ENCODE peak calls at places on chromosome 3, in ten cellular contexts. M is KG1, R is nephron progenitor cell, Y is adrenal gland, K is neural progenitor cell, C is HFF-Myc, B is NCI-H1092 treated with DMSO at 0.1 percent for 48 hours, T is left ventricle myocardium inferior, P is PC-3, Q is HuH-7.5. A is an unnamed sample.

GRCh38 chr3:127417709-127418559 is 130.1 kb upstream of the PRR20G start:
- DNase-seq in M (no peak), R (no peak), Y (no peak), K (no peak), C (no peak), B (no peak), T (peak), P (no peak), Q (no peak), A (no peak)

GRCh38 chr3:189822726-189823125 is 191.5 kb downstream of the TP63 start:
- DNase-seq in M (no peak), R (no peak), Y (no peak), K (no peak), C (no peak), B (no peak), T (no peak), P (no peak), Q (no peak), A (no peak)

GRCh38 chr3:55333923-55334322 is 153.2 kb downstream of the WNT5A start:
- DNase-seq in M (no peak), R (no peak), Y (no peak), K (no peak), C (no peak), B (no peak), T (no peak), P (no peak), Q (no peak), A (no peak)

GRCh38 chr3:21839592-21839991 is 88.6 kb upstream of the ZNF385D start:
- DNase-seq in M (no peak), R (peak), Y (no peak), K (no peak), C (peak), B (no peak), T (peak), P (peak), Q (no peak), A (no peak)

GRCh38 chr3:34419801-34420200 is 621.4 kb downstream of the PDCD6IP start:
- DNase-seq in M (no peak), R (peak), Y (no peak), K (peak), C (no peak), B (no peak), T (no peak), P (no peak), Q (no peak), A (no peak)

GRCh38 chr3:128555098-128555825 is 62.3 kb upstream of the GATA2 start:
- DNase-seq in M (no peak), R (no peak), Y (peak), K (peak), C (no peak), B (no peak), T (peak), P (no peak), Q (no peak), A (peak)

GRCh38 chr3:133464573-133464972 is 64.7 kb downstream of the BFSP2 start:
- DNase-seq in M (no peak), R (no peak), Y (no peak), K (peak), C (no peak), B (no peak), T (no peak), P (peak), Q (no peak), A (no peak)

GRCh38 chr3:188901671-188902331 is 270.0 kb upstream of the TPRG1 start:
- DNase-seq in M (no peak), R (no peak), Y (no peak), K (no peak), C (no peak), B (no peak), T (no peak), P (no peak), Q (no peak), A (no peak)

GRCh38 chr3:185084402-185084801 is 68.5 kb downstream of the C3orf70 start:
- DNase-seq in M (no peak), R (no peak), Y (no peak), K (no peak), C (no peak), B (no peak), T (no peak), P (no peak), Q (no peak), A (no peak)

GRCh38 chr3:182636646-182637045 is 156.7 kb upstream of the ATP11B start:
- DNase-seq in M (no peak), R (no peak), Y (no peak), K (no peak), C (no peak), B (no peak), T (no peak), P (peak), Q (no peak), A (no peak)

GRCh38 chr3:128603811-128604447 is 46.7 kb downstream of the RPN1 start:
- DNase-seq in M (peak), R (no peak), Y (no peak), K (no peak), C (no peak), B (no peak), T (no peak), P (no peak), Q (no peak), A (no peak)

A was measured in uterus.